ENCODE peak calls at places on chromosomes 16 and 17, in eight cellular contexts. L, Q, T, S, B, K, W and J are unnamed samples.

GRCh38 chr17:38508570-38508950 is 80.3 kb downstream of the ARHGAP23 start:
- DNase-seq in L (no peak), Q (no peak), T (no peak), S (no peak), B (no peak), K (no peak), W (no peak), J (no peak)

GRCh38 chr16:24723663-24724062 is 5.8 kb upstream of the TNRC6A start:
- DNase-seq in L (no peak), Q (no peak), T (no peak), S (no peak), B (peak), K (no peak), W (no peak), J (no peak)

GRCh38 chr16:69399361-69399760 is 13.6 kb upstream of the TERF2 start:
- DNase-seq in L (no peak), Q (no peak), T (no peak), S (no peak), B (no peak), K (no peak), W (peak), J (no peak)

GRCh38 chr17:42387663-42388380 is 420 bp downstream of the STAT3 start:
- DNase-seq in L (no peak), Q (no peak), T (peak), S (no peak), B (peak), K (peak), W (peak), J (peak)

GRCh38 chr16:89313583-89313982 is 96.1 kb downstream of the ZNF778 start:
- DNase-seq in L (no peak), Q (no peak), T (no peak), S (no peak), B (no peak), K (no peak), W (no peak), J (no peak)

GRCh38 chr17:72151565-72152391 is 31.0 kb downstream of the SOX9 start:
- DNase-seq in L (peak), Q (no peak), T (peak), S (no peak), B (peak), K (no peak), W (peak), J (no peak)

GRCh38 chr16:2278272-2278608 is 10.3 kb upstream of the RNPS1 start:
- DNase-seq in L (no peak), Q (no peak), T (no peak), S (no peak), B (no peak), K (no peak), W (no peak), J (no peak)

GRCh38 chr17:14442798-14443553 is 142.1 kb downstream of the HS3ST3B1 start:
- DNase-seq in L (no peak), Q (no peak), T (no peak), S (no peak), B (no peak), K (no peak), W (no peak), J (no peak)

GRCh38 chr16:4260360-4260759 is 12.5 kb downstream of the TFAP4 start:
- DNase-seq in L (no peak), Q (no peak), T (no peak), S (no peak), B (no peak), K (no peak), W (no peak), J (no peak)

GRCh38 chr16:88999457-89000206 is 22.6 kb upstream of the CBFA2T3 start:
- DNase-seq in L (no peak), Q (no peak), T (no peak), S (no peak), B (no peak), K (peak), W (no peak), J (no peak)

GRCh38 chr17:9971991-9972390 is 66.9 kb upstream of the RCVRN start:
- DNase-seq in L (peak), Q (peak), T (peak), S (peak), B (no peak), K (no peak), W (no peak), J (no peak)

GRCh38 chr16:79363035-79363434 is 237.5 kb downstream of the MAF start:
- DNase-seq in L (no peak), Q (no peak), T (no peak), S (no peak), B (no peak), K (no peak), W (no peak), J (no peak)

GRCh38 chr17:16911141-16911937 is 60.6 kb downstream of the TNFRSF13B start:
- DNase-seq in L (peak), Q (no peak), T (peak), S (no peak), B (no peak), K (no peak), W (peak), J (no peak)

GRCh38 chr16:66906916-66907836 is 11.5 kb downstream of the CDH16 start:
- DNase-seq in L (no peak), Q (no peak), T (peak), S (no peak), B (no peak), K (no peak), W (no peak), J (no peak)

GRCh38 chr17:77441130-77441920 is 300.6 kb downstream of the SEC14L1 start:
- DNase-seq in L (no peak), Q (no peak), T (no peak), S (no peak), B (no peak), K (peak), W (no peak), J (no peak)

GRCh38 chr17:59800530-59800942 is 92.2 kb downstream of the TUBD1 start:
- DNase-seq in L (no peak), Q (no peak), T (no peak), S (no peak), B (no peak), K (no peak), W (no peak), J (no peak)

GRCh38 chr17:36188891-36189306 is 7.7 kb downstream of the CCL3L1 start:
- DNase-seq in L (no peak), Q (no peak), T (peak), S (no peak), B (no peak), K (peak), W (no peak), J (no peak)

GRCh38 chr17:37732313-37732712 is 12.5 kb downstream of the HNF1B start:
- DNase-seq in L (no peak), Q (no peak), T (no peak), S (no peak), B (no peak), K (no peak), W (no peak), J (no peak)

GRCh38 chr16:73149329-73149728 is 101.4 kb upstream of the ZFHX3 start:
- DNase-seq in L (no peak), Q (no peak), T (no peak), S (no peak), B (no peak), K (no peak), W (peak), J (peak)

GRCh38 chr17:12549499-12549901 is 116.2 kb upstream of the MYOCD start:
- DNase-seq in L (no peak), Q (no peak), T (no peak), S (no peak), B (no peak), K (no peak), W (no peak), J (no peak)

GRCh38 chr16:813204-813915 is 12.8 kb upstream of the GNG13 start:
- DNase-seq in L (peak), Q (no peak), T (no peak), S (no peak), B (no peak), K (peak), W (peak), J (no peak)

GRCh38 chr17:5364156-5364555 is 55.3 kb downstream of the NUP88 start:
- DNase-seq in L (no peak), Q (peak), T (no peak), S (peak), B (no peak), K (no peak), W (no peak), J (no peak)

GRCh38 chr17:46782250-46782953 is 36.1 kb downstream of the WNT3 start:
- DNase-seq in L (no peak), Q (no peak), T (no peak), S (no peak), B (peak), K (no peak), W (peak), J (no peak)